ENCODE peak calls at places on chromosome 2, in nine cellular contexts. G, Y, U, B, F, Q, S, D and M are unnamed samples.

GRCh38 chr2:233638836-233639235 is 2.6 kb downstream of the UGT1A10 start:
- DNase-seq in S (no peak), D (no peak), G (no peak), Q (no peak), Y (no peak), F (no peak), B (peak), U (no peak), M (no peak)

GRCh38 chr2:197358927-197359326 is 48.3 kb upstream of the ANKRD44 start:
- DNase-seq in G (no peak), F (no peak), B (no peak), D (no peak), Q (peak), U (no peak), S (peak), Y (peak), M (no peak)

GRCh38 chr2:214889301-214889700 is 79.8 kb upstream of the BARD1 start:
- DNase-seq in S (no peak), Y (no peak), D (no peak), G (no peak), U (no peak), B (no peak), F (no peak), Q (no peak), M (no peak)

GRCh38 chr2:172251231-172251630 is 148.5 kb upstream of the DLX2 start:
- DNase-seq in D (no peak), S (peak), U (peak), Y (peak), B (no peak), F (no peak), Q (peak), G (no peak), M (no peak)

GRCh38 chr2:72914226-72915075 is 2.9 kb upstream of the EMX1 start:
- DNase-seq in Q (no peak), B (no peak), U (no peak), F (no peak), D (no peak), G (no peak), S (no peak), Y (no peak), M (no peak)

GRCh38 chr2:125167820-125168219 is 1142.7 kb downstream of the CNTNAP5 start:
- DNase-seq in S (peak), F (no peak), Y (peak), G (no peak), D (no peak), U (peak), B (no peak), Q (peak), M (no peak)

GRCh38 chr2:235721586-235721985 is 227.7 kb downstream of the AGAP1 start:
- DNase-seq in D (no peak), Y (no peak), U (no peak), B (no peak), G (no peak), S (no peak), F (no peak), Q (no peak), M (no peak)

GRCh38 chr2:105595536-105595935 is 149.2 kb upstream of the NCK2 start:
- DNase-seq in Y (no peak), S (peak), G (no peak), Q (no peak), D (no peak), U (no peak), B (no peak), F (no peak), M (no peak)

GRCh38 chr2:129885735-129886134 is 93.7 kb upstream of the RAB6C start:
- DNase-seq in S (no peak), Q (no peak), B (peak), D (no peak), Y (no peak), U (no peak), G (no peak), F (no peak), M (no peak)

GRCh38 chr2:224957540-224958465 is 84.5 kb downstream of the DOCK10 start:
- DNase-seq in D (no peak), Y (no peak), G (no peak), B (peak), F (no peak), S (peak), U (no peak), Q (no peak), M (no peak)

GRCh38 chr2:168784993-168785392 is 17.4 kb upstream of the NOSTRIN start:
- DNase-seq in G (no peak), S (peak), D (no peak), B (no peak), Y (peak), F (no peak), Q (peak), U (no peak), M (no peak)

GRCh38 chr2:5740853-5741252 is 48.7 kb downstream of the SOX11 start:
- DNase-seq in B (no peak), Q (no peak), G (no peak), Y (no peak), D (no peak), F (no peak), U (no peak), S (no peak), M (no peak)

GRCh38 chr2:200376422-200377142 is 70.1 kb downstream of the SPATS2L start:
- DNase-seq in F (no peak), Y (no peak), Q (no peak), U (no peak), G (no peak), S (no peak), B (no peak), D (no peak), M (no peak)

GRCh38 chr2:227228061-227228667 is 63.7 kb downstream of the COL4A3 start:
- DNase-seq in Y (peak), S (peak), F (no peak), D (no peak), U (no peak), Q (no peak), G (no peak), B (no peak), M (peak)

GRCh38 chr2:85712849-85713612 is 18.9 kb downstream of the GNLY start:
- DNase-seq in G (no peak), U (peak), D (peak), B (no peak), S (peak), Y (peak), F (no peak), Q (peak), M (peak)

GRCh38 chr2:37414470-37414949 is 70.1 kb downstream of the QPCT start:
- DNase-seq in B (peak), Y (peak), D (no peak), S (peak), U (no peak), F (no peak), G (no peak), Q (peak), M (no peak)

GRCh38 chr2:131105950-131106801 is 1.0 kb downstream of the PLEKHB2 start:
- DNase-seq in B (peak), D (peak), S (peak), F (peak), U (no peak), Q (peak), Y (peak), G (peak), M (peak)

GRCh38 chr2:119704670-119705120 is 25.7 kb downstream of the TMEM177 start:
- DNase-seq in S (no peak), D (no peak), Y (peak), F (no peak), Q (peak), U (no peak), B (no peak), G (no peak), M (no peak)

GRCh38 chr2:73907840-73908452 is 15.1 kb downstream of the ACTG2 start:
- DNase-seq in B (peak), D (no peak), Q (peak), G (no peak), U (peak), F (peak), S (peak), Y (peak), M (no peak)

GRCh38 chr2:164689020-164689419 is 67.7 kb upstream of the GRB14 start:
- DNase-seq in B (no peak), Q (no peak), D (no peak), F (no peak), Y (no peak), G (no peak), U (no peak), S (no peak), M (no peak)

GRCh38 chr2:105943977-105944376 is 199.3 kb downstream of the NCK2 start:
- DNase-seq in S (no peak), Q (no peak), G (no peak), Y (no peak), D (no peak), U (no peak), B (no peak), F (no peak), M (no peak)

GRCh38 chr2:127615511-127616166 is 30.3 kb upstream of the GPR17 start:
- DNase-seq in D (no peak), Q (no peak), B (no peak), F (no peak), S (peak), Y (no peak), G (peak), U (no peak), M (no peak)

DNA sequence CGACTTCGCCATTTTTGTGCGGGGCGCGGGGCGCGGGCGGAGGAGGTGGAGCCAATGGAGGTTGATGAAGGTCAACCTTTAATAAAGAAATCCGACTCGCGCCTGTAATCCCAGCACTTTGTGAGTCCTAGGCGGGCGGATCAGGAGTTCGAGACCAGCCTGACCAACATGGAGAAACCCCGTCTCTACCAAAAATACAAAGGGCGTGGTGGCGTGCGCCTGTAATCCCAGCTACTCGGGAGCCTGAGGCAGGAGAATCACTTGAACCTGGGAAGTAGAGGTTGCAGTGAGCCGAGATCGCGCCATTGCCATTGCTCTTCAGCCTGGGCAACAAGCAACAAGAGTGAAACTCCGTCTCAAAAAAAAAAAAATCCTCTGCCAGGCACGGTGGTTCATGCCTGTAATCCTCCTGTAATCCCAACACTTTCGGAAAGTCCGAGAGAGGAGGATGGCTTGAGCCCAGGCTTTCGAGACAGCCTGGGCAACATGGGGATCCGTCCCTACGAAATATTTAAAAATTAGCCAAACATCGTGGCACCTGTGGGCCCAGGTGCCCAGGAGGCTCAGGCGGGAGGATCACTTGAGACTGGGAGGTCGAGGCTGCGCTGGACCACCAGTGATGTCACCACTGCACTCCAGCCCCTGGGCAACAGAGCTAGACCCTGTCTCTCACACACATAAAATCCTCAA is 490 bp upstream of the PREB start:
- DNase-seq in Q (no peak), S (no peak), D (no peak), Y (no peak), B (no peak), G (no peak), F (no peak), U (no peak), M (no peak)
- H3K4me3 ChIP-seq in Q (peak), S (peak), D (peak), Y (peak), B (peak), G (peak), F (peak), U (peak), M (no peak)

GRCh38 chr2:216596986-216597509 is 36.2 kb upstream of the IGFBP2 start:
- DNase-seq in F (no peak), G (no peak), Y (no peak), Q (no peak), U (no peak), S (peak), D (no peak), B (no peak), M (no peak)

GRCh38 chr2:216601632-216602409 is 31.4 kb upstream of the IGFBP2 start:
- DNase-seq in B (no peak), S (no peak), D (no peak), Y (no peak), G (no peak), Q (no peak), F (no peak), U (no peak), M (no peak)

GRCh38 chr2:216594081-216594480 is 39.1 kb upstream of the IGFBP2 start:
- DNase-seq in B (no peak), Y (no peak), G (no peak), U (no peak), S (no peak), F (no peak), Q (no peak), D (no peak), M (no peak)

GRCh38 chr2:216591480-216591879 is 41.7 kb upstream of the IGFBP2 start:
- DNase-seq in G (no peak), S (no peak), D (no peak), Q (no peak), B (no peak), F (no peak), Y (no peak), U (no peak), M (no peak)

GRCh38 chr2:216596234-216596985 is 36.8 kb upstream of the IGFBP2 start:
- DNase-seq in Y (peak), S (peak), G (no peak), Q (peak), U (no peak), B (no peak), F (no peak), D (no peak), M (no peak)
- H3K4me3 ChIP-seq in Y (no peak), S (peak), G (no peak), Q (no peak), U (no peak), B (no peak), F (no peak), D (no peak), M (no peak)

DNA sequence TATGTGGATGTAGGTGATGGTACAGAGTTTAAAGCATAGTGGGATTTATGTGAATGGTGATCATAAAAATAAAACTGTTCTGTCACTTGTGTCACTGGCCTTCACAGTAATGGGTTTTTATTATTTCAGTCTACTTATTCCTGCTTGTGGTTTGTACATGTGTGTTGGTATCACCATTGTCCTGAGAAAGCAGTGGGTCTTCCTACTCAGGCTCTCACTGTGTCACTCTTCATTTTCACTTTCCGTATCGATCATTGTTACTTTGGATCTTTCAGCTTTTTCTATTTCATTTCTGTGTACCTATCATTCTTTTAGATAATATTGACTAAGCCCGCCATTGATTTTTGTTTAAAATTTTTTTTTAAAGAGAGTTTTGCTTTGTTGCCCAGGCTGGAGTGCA is 7.4 kb downstream of the MRPL30 start:
- DNase-seq in Y (no peak), Q (no peak), U (no peak), F (no peak), B (no peak), G (no peak), D (no peak), S (no peak), M (no peak)
- H3K4me3 ChIP-seq in Y (no peak), Q (no peak), U (no peak), F (no peak), B (no peak), G (no peak), D (no peak), S (no peak), M (no peak)

GRCh38 chr2:45006041-45006941 is 3.0 kb downstream of the SIX2 start:
- DNase-seq in B (no peak), Q (no peak), U (no peak), Y (no peak), G (no peak), F (no peak), S (no peak), D (no peak), M (no peak)

GRCh38 chr2:45005261-45006002 is 3.8 kb downstream of the SIX2 start:
- DNase-seq in D (no peak), F (no peak), U (no peak), Y (no peak), G (no peak), B (no peak), S (no peak), Q (no peak), M (no peak)

GRCh38 chr2:45003586-45004568 is 5.4 kb downstream of the SIX2 start:
- DNase-seq in Q (no peak), G (no peak), F (no peak), B (no peak), D (no peak), U (no peak), Y (no peak), S (no peak), M (no peak)

GRCh38 chr2:45002661-45003210 is 6.5 kb downstream of the SIX2 start:
- DNase-seq in B (no peak), F (no peak), Q (no peak), D (no peak), Y (no peak), G (no peak), U (no peak), S (no peak), M (no peak)

DNA sequence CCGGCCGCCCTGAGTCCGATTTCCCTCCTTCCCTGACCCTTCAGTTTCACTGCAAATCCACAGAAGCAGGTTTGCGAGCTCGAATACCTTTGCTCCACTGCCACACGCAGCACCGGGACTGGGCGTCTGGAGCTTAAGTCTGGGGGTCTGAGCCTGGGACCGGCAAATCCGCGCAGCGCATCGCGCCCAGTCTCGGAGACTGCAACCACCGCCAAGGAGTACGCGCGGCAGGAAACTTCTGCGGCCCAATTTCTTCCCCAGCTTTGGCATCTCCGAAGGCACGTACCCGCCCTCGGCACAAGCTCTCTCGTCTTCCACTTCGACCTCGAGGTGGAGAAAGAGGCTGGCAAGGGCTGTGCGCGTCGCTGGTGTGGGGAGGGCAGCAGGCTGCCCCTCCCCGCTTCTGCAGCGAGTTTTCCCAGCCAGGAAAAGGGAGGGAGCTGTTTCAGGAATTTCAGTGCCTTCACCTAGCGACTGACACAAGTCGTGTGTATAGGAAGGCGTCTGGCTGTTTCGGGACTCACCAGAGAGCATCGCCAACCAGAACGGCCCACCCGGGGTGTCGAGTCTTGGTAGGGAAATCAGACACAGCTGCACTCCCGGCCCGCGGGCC is 4.6 kb downstream of the SIX2 start:
- DNase-seq in S (peak), U (no peak), B (no peak), D (no peak), G (no peak), F (no peak), Y (no peak), Q (no peak), M (no peak)
- H3K4me3 ChIP-seq in S (peak), U (peak), B (no peak), D (peak), G (peak), F (no peak), Y (no peak), Q (no peak), M (no peak)